ENCODE peak calls at places on chromosomes 6 and 20, in four cellular contexts. T is GM12864, D is progenitor cell of endocrine pancreas, L is GM23338. J is an unnamed sample.

GRCh38 chr6:133973109-133973971 is 20.3 kb downstream of the TBPL1 start:
- DNase-seq in T (no peak), D (no peak), L (peak), J (no peak)

GRCh38 chr6:42099340-42100028 is 42.9 kb downstream of the C6orf132 start:
- DNase-seq in T (no peak), D (no peak), L (peak), J (no peak)

GRCh38 chr6:14804444-14805210 is 441.2 kb upstream of the JARID2 start:
- DNase-seq in T (no peak), D (no peak), L (no peak), J (no peak)

GRCh38 chr6:106168097-106168888 is 82.2 kb downstream of the PRDM1 start:
- DNase-seq in T (no peak), D (no peak), L (no peak), J (no peak)

GRCh38 chr6:103236923-103237322 is 1622.8 kb downstream of the HACE1 start:
- DNase-seq in T (no peak), D (no peak), L (no peak), J (no peak)

GRCh38 chr6:108156180-108156937 is 9.5 kb upstream of the NR2E1 start:
- DNase-seq in T (no peak), D (no peak), L (peak), J (peak)

GRCh38 chr6:163860194-163861081 is 445.9 kb downstream of the QKI start:
- DNase-seq in T (no peak), D (no peak), L (no peak), J (no peak)

GRCh38 chr6:51323056-51323455 is 504.4 kb downstream of the TFAP2B start:
- DNase-seq in T (no peak), D (no peak), L (no peak), J (no peak)

GRCh38 chr6:52059821-52060220 is 27.6 kb downstream of the PKHD1 start:
- DNase-seq in T (no peak), D (no peak), L (no peak), J (no peak)

GRCh38 chr6:152976749-152977148 is 6.1 kb downstream of the FBXO5 start:
- DNase-seq in T (no peak), D (no peak), L (no peak), J (no peak)

GRCh38 chr6:35977308-35977707 is 47.1 kb downstream of the SLC26A8 start:
- DNase-seq in T (no peak), D (no peak), L (no peak), J (no peak)

GRCh38 chr20:52312131-52312729 is 120.7 kb upstream of the ZFP64 start:
- DNase-seq in T (peak), D (peak), L (peak), J (peak)

GRCh38 chr20:52318601-52319000 is 127.0 kb upstream of the ZFP64 start:
- DNase-seq in T (no peak), D (no peak), L (no peak), J (no peak)

GRCh38 chr20:52311209-52311794 is 119.7 kb upstream of the ZFP64 start:
- DNase-seq in T (no peak), D (no peak), L (peak), J (no peak)

DNA sequence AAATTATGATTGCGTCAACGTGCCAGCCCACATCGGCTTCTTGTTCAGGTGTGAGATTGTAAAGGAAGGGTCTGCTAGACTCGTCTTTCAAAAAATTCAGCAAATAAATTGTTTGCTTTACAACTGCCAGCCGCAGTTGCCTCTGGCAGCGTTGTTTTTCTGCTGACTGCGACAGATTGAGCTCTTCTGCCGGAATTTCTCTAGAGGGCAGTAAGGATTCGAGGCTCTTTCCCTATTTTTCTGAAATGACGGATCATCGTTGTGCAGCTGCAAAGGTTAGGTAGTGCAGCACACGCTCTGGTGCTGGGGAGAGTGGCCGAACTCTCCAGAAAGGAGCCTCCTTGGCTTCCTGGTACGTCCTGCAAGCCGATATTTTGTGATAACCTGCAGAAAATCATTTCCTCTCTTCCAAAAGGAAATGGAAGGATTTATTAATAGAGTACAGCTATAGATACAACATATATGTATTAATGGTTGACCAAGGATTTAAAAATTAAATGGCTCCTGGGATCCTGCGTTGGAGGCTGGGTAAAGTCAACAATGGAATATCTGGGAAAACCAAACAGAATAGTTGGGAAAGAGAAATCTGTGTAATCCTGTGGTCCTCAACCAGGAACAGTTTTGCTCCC is 121.9 kb upstream of the ZFP64 start:
- DNase-seq in T (no peak), D (no peak), L (peak), J (peak)
- TF ChIP-seq CTCF in T (no peak), D (peak), L (peak), J (no peak)

GRCh38 chr6:84197708-84198107 is 29.7 kb downstream of the CEP162 start:
- DNase-seq in T (no peak), D (no peak), L (no peak), J (no peak)
- TF ChIP-seq CTCF in T (no peak), D (peak), L (peak), J (no peak)

GRCh38 chr6:145733207-145733606 is 2.1 kb downstream of the EPM2A start:
- DNase-seq in T (no peak), D (no peak), L (no peak), J (no peak)
- TF ChIP-seq CTCF in T (no peak), D (no peak), L (no peak), J (no peak)

GRCh38 chr6:97702226-97702625 is 419.2 kb upstream of the MMS22L start:
- DNase-seq in T (no peak), D (no peak), L (no peak), J (no peak)

GRCh38 chr6:97703661-97704060 is 420.6 kb upstream of the MMS22L start:
- DNase-seq in T (no peak), D (no peak), L (no peak), J (no peak)

GRCh38 chr6:97705568-97705967 is 422.6 kb upstream of the MMS22L start:
- DNase-seq in T (no peak), D (no peak), L (peak), J (no peak)
- TF ChIP-seq CTCF in T (peak), D (peak), L (peak), J (peak)

GRCh38 chr20:47173596-47174216 is 182.8 kb downstream of the ZMYND8 start:
- DNase-seq in T (no peak), D (no peak), L (peak), J (no peak)
- TF ChIP-seq CTCF in T (peak), D (no peak), L (peak), J (no peak)

DNA sequence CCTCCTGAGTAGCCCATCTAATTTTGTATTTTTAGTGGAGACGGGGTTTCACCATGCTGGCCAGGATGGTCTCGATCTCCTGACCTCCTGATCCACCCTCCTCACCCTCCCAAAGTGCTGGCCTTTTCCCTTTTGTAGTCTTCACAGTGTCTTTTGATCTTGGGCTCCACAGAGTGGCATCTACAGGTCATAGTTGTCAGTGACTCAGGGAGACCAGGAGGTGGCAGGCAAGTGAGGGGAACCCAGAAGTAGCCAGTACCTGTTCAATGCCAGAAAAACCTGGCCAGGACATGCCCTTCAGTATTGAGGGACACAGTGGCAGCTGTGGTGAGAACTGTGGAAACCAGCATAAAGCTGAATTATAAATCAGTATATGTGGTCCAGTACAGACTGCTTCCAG is 19.6 kb downstream of the RPP21 start:
- DNase-seq in T (no peak), D (no peak), L (peak), J (no peak)
- TF ChIP-seq CTCF in T (peak), D (peak), L (peak), J (no peak)

GRCh38 chr6:32152414-32153251 is 894 bp upstream of the PRRT1 start:
- DNase-seq in T (no peak), D (no peak), L (peak), J (no peak)

GRCh38 chr6:32153252-32153834 is 598 bp upstream of the PPT2 start:
- DNase-seq in T (no peak), D (peak), L (peak), J (no peak)

GRCh38 chr6:32154514-32155161 is 697 bp downstream of the PPT2 start:
- DNase-seq in T (no peak), D (peak), L (peak), J (no peak)

GRCh38 chr6:32151885-32152311 is at the start of gene PRRT1:
- DNase-seq in T (no peak), D (no peak), L (peak), J (no peak)

DNA sequence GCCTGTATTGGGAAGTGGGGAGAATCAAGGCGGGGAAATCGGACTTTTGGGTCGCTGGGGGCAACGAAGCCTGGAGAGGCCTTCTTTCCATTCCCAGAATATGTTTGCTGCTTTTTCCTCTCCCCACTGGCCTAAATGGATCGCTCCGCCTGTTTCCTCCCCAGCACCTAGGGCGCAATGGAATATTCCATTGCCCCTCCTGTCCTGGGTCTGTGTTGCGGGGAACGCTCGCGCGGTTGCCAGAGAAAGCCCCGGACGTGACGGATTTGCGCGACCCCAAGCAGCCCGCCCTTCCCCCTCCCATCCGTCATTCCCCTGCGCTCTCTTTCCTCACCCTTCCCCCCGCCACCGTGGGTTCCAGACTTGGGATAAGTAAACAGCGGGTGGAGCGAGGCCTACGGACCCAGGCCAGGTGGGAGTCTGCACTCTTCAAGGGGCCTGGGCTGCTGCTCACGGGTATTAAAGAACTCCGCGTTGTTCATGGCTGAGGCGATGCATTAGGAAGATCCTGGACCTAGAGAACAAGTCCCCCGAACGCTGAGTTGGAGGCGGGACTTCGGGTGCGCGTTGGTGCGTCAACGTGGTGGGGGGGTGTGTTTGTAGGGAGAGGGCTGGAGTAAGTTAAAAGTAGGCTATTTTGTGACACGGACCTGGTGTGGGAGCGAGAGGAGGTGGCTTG is at the start of gene PPT2:
- DNase-seq in T (no peak), D (peak), L (peak), J (peak)
- TF ChIP-seq CTCF in T (no peak), D (no peak), L (no peak), J (no peak)

DNA sequence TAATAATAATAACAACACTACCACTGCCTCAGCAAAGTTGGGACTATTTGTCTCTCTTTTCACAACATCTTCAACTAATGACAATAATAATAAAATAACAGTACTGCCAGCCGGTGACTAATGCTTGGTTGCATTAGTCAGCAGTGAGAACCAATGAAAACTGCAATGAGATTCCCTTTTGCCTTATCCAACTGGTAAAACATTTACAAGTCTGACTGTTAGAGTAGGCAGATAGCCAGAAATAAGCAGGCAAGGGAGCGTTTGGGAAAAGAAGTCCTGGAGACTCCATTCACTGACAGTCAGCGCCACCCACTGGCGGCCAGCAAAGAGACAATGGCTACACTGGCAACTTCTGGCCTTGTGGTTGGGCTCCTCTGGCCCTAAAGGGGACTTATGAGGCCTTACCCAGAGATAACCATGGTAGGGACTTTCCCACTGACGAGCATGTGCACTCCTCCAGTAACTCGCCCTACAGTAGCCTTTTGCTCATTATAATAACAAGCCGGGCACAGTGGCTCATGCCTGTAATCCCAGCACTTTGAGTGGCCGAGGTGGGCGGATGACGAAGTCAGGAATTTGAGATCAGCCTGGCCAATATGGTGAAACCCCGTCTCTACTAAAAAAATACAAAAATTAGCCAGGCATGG is 3.4 kb upstream of the NSFL1C start:
- DNase-seq in T (peak), D (peak), L (peak), J (peak)
- TF ChIP-seq CTCF in T (peak), D (peak), L (peak), J (peak)